ENCODE peak calls at places on chromosome 2, in five cellular contexts. One of them, this sample, is unnamed.

GRCh38 chr2:105287692-105288091 is 41.8 kb downstream of the TGFBRAP1 start:
- DNase-seq in fibroblast of lung: peak; percentile 45
- DNase-seq in H54: peak; percentile 12
- DNase-seq in GM12891: no peak
- DNase-seq in CD8-positive, alpha-beta T cell: no peak
- DNase-seq in this sample: no peak

GRCh38 chr2:182866095-182866460 is 359 bp downstream of the FRZB start:
- DNase-seq in CD8-positive, alpha-beta T cell: no peak
- DNase-seq in H54: no peak
- DNase-seq in fibroblast of lung: peak; percentile 22
- DNase-seq in GM12891: no peak
- DNase-seq in this sample: no peak

GRCh38 chr2:3631851-3632659 is 25.9 kb upstream of the ALLC start:
- DNase-seq in GM12891: no peak
- DNase-seq in fibroblast of lung: no peak
- DNase-seq in CD8-positive, alpha-beta T cell: no peak
- DNase-seq in H54: no peak
- DNase-seq in this sample: no peak

GRCh38 chr2:129015886-129016285 is 697.2 kb upstream of the HS6ST1 start:
- DNase-seq in GM12891: no peak
- DNase-seq in fibroblast of lung: no peak
- DNase-seq in CD8-positive, alpha-beta T cell: no peak
- DNase-seq in H54: no peak
- DNase-seq in this sample: no peak

GRCh38 chr2:27139310-27139709 is at the start of gene PRR30:
- DNase-seq in CD8-positive, alpha-beta T cell: no peak
- DNase-seq in H54: no peak
- DNase-seq in fibroblast of lung: no peak
- DNase-seq in GM12891: no peak
- DNase-seq in this sample: no peak

GRCh38 chr2:105007367-105007766 is 30.5 kb upstream of the MRPS9 start:
- DNase-seq in fibroblast of lung: no peak
- DNase-seq in H54: no peak
- DNase-seq in GM12891: no peak
- DNase-seq in CD8-positive, alpha-beta T cell: no peak
- DNase-seq in this sample: no peak

GRCh38 chr2:8876628-8877027 is 39.2 kb upstream of the KIDINS220 start:
- DNase-seq in GM12891: no peak
- DNase-seq in fibroblast of lung: no peak
- DNase-seq in CD8-positive, alpha-beta T cell: no peak
- DNase-seq in H54: no peak
- DNase-seq in this sample: no peak

GRCh38 chr2:95174031-95174430 is 8.4 kb downstream of the ZNF2 start:
- DNase-seq in fibroblast of lung: peak; percentile 15
- DNase-seq in H54: no peak
- DNase-seq in CD8-positive, alpha-beta T cell: no peak
- DNase-seq in GM12891: no peak
- DNase-seq in this sample: no peak

GRCh38 chr2:14951569-14952285 is 319.2 kb downstream of the LRATD1 start:
- DNase-seq in CD8-positive, alpha-beta T cell: no peak
- DNase-seq in GM12891: no peak
- DNase-seq in fibroblast of lung: no peak
- DNase-seq in H54: no peak
- DNase-seq in this sample: no peak

GRCh38 chr2:60446413-60447358 is 106.8 kb downstream of the BCL11A start:
- DNase-seq in GM12891: no peak
- DNase-seq in fibroblast of lung: no peak
- DNase-seq in CD8-positive, alpha-beta T cell: no peak
- DNase-seq in H54: no peak
- DNase-seq in this sample: no peak

GRCh38 chr2:166375736-166376487 is at the start of gene SCN9A:
- DNase-seq in GM12891: no peak
- DNase-seq in fibroblast of lung: peak; percentile 81
- DNase-seq in H54: peak; percentile 68
- DNase-seq in CD8-positive, alpha-beta T cell: no peak
- DNase-seq in this sample: no peak